ENCODE peak calls at places on chromosomes 12 and 14, in ten cellular contexts. Y is left lung; F is fibroblast of the aortic adventitia; J is lower lobe of right lung; N is activated T-cell treated with anti-CD3 and anti-CD28 coated beads for 1 hour; A is NCI-H2029 treated with DMSO at 0.1 percent for 48 hours; U is GM04504; Z is anterior cingulate cortex; E is activated CD8-positive, alpha-beta memory T cell treated with anti-CD3 and anti-CD28 coated beads for 4 hours; V is Caco-2. O is an unnamed sample.

GRCh38 chr14:99273724-99274345 is 1.8 kb upstream of the BCL11B start:
- DNase-seq in Y (peak; percentile 73), F (no peak), J (no peak), N (no peak), A (no peak), U (no peak), Z (no peak), E (no peak), V (no peak), O (no peak)

GRCh38 chr12:69534389-69534822 is 50.9 kb upstream of the CCT2 start:
- DNase-seq in Y (no peak), F (peak; percentile 99), J (peak; percentile 39), N (no peak), A (peak; percentile 28), U (peak; percentile 96), Z (peak; percentile 61), E (peak; percentile 0), V (peak; percentile 80), O (no peak)

GRCh38 chr14:65487783-65488578 is 75.5 kb downstream of the FUT8 start:
- DNase-seq in Y (no peak), F (no peak), J (no peak), N (no peak), A (no peak), U (no peak), Z (no peak), E (no peak), V (no peak), O (no peak)

GRCh38 chr14:71403673-71404072 is 496.4 kb downstream of the PCNX1 start:
- DNase-seq in Y (no peak), F (peak; percentile 46), J (no peak), N (no peak), A (no peak), U (no peak), Z (no peak), E (no peak), V (peak; percentile 47), O (no peak)

GRCh38 chr14:31207287-31207745 is 277 bp downstream of the HECTD1 start:
- DNase-seq in Y (no peak), F (no peak), J (no peak), N (no peak), A (no peak), U (no peak), Z (no peak), E (no peak), V (no peak), O (no peak)

GRCh38 chr14:52992236-52992635 is 41.4 kb upstream of the FERMT2 start:
- DNase-seq in Y (no peak), F (no peak), J (no peak), N (no peak), A (no peak), U (no peak), Z (no peak), E (no peak), V (no peak), O (no peak)

GRCh38 chr12:131486831-131487230 is 224.1 kb upstream of the SFSWAP start:
- DNase-seq in Y (no peak), F (no peak), J (no peak), N (no peak), A (no peak), U (no peak), Z (no peak), E (no peak), V (no peak), O (no peak)

GRCh38 chr12:76152161-76152807 is 67.8 kb upstream of the NAP1L1 start:
- DNase-seq in Y (no peak), F (no peak), J (no peak), N (no peak), A (no peak), U (no peak), Z (no peak), E (no peak), V (no peak), O (no peak)

GRCh38 chr14:104657563-104658324 is 31.7 kb upstream of the INF2 start:
- DNase-seq in Y (no peak), F (no peak), J (no peak), N (no peak), A (no peak), U (no peak), Z (no peak), E (no peak), V (no peak), O (no peak)

GRCh38 chr12:54734196-54734950 is 86.2 kb upstream of the DCD start:
- DNase-seq in Y (no peak), F (no peak), J (no peak), N (no peak), A (no peak), U (no peak), Z (no peak), E (no peak), V (no peak), O (no peak)

GRCh38 chr14:68784298-68784910 is 8.5 kb downstream of the ZFP36L1 start:
- DNase-seq in Y (no peak), F (peak; percentile 52), J (no peak), N (no peak), A (no peak), U (no peak), Z (no peak), E (no peak), V (peak; percentile 92), O (peak; percentile 93)

GRCh38 chr12:57451233-57451778 is 3.8 kb upstream of the INHBE start:
- DNase-seq in Y (no peak), F (no peak), J (no peak), N (no peak), A (no peak), U (no peak), Z (no peak), E (no peak), V (no peak), O (no peak)

GRCh38 chr12:87814625-87815024 is 214.6 kb downstream of the C12orf50 start:
- DNase-seq in Y (no peak), F (no peak), J (no peak), N (no peak), A (no peak), U (no peak), Z (no peak), E (no peak), V (no peak), O (no peak)

GRCh38 chr14:68308695-68309094 is 484.2 kb downstream of the ZFP36L1 start:
- DNase-seq in Y (no peak), F (no peak), J (no peak), N (no peak), A (no peak), U (no peak), Z (no peak), E (no peak), V (no peak), O (no peak)

GRCh38 chr14:50947446-50947845 is 3.2 kb upstream of the PYGL start:
- DNase-seq in Y (no peak), F (peak; percentile 12), J (no peak), N (no peak), A (no peak), U (no peak), Z (no peak), E (no peak), V (no peak), O (no peak)

GRCh38 chr12:78402366-78403134 is 462.0 kb upstream of the SYT1 start:
- DNase-seq in Y (no peak), F (no peak), J (no peak), N (no peak), A (no peak), U (no peak), Z (no peak), E (no peak), V (no peak), O (no peak)

GRCh38 chr12:124347805-124348658 is 53.1 kb downstream of the RFLNA start:
- DNase-seq in Y (no peak), F (no peak), J (no peak), N (peak; percentile 28), A (no peak), U (no peak), Z (no peak), E (no peak), V (peak; percentile 29), O (peak; percentile 66)

GRCh38 chr12:45674583-45674982 is 54.9 kb upstream of the ARID2 start:
- DNase-seq in Y (no peak), F (peak; percentile 91), J (peak; percentile 76), N (no peak), A (peak; percentile 70), U (peak; percentile 77), Z (no peak), E (no peak), V (peak; percentile 32), O (no peak)

GRCh38 chr14:106378191-106378590 is 851.8 kb downstream of the TMEM121 start:
- DNase-seq in Y (no peak), F (no peak), J (no peak), N (no peak), A (no peak), U (no peak), Z (no peak), E (no peak), V (peak; percentile 17), O (no peak)

GRCh38 chr12:65695077-65695865 is 129.0 kb upstream of the HMGA2 start:
- DNase-seq in Y (no peak), F (peak; percentile 95), J (peak; percentile 65), N (no peak), A (no peak), U (peak; percentile 88), Z (no peak), E (no peak), V (no peak), O (peak; percentile 84)

GRCh38 chr12:42039146-42039545 is 105.5 kb downstream of the GXYLT1 start:
- DNase-seq in Y (no peak), F (peak; percentile 74), J (no peak), N (no peak), A (no peak), U (peak; percentile 14), Z (no peak), E (no peak), V (no peak), O (no peak)

GRCh38 chr12:91704446-91704845 is 441.2 kb downstream of the BTG1 start:
- DNase-seq in Y (no peak), F (peak; percentile 59), J (no peak), N (no peak), A (peak; percentile 3), U (no peak), Z (no peak), E (no peak), V (no peak), O (no peak)